ENCODE peak calls at places on chromosomes 4 and X, in five cellular contexts. W, E, U, C and S are unnamed samples.
A peak's percentile ranks its signal among the peaks of the same experiment; 100 is the strongest.

GRCh38 chr4:173464486-173464885 is 65.5 kb downstream of the HAND2 start:
- DNase-seq in W (no peak), E (no peak), U (no peak), C (no peak), S (no peak)

GRCh38 chr4:15202481-15202880 is 200.2 kb downstream of the CPEB2 start:
- DNase-seq in W (no peak), E (no peak), U (no peak), C (no peak), S (no peak)

GRCh38 chr4:123291329-123291728 is 105.3 kb upstream of the SPRY1 start:
- DNase-seq in W (no peak), E (no peak), U (no peak), C (no peak), S (no peak)

GRCh38 chrX:138925330-138925729 is 213.8 kb upstream of the FGF13 start:
- DNase-seq in W (no peak), E (no peak), U (no peak), C (no peak), S (no peak)

GRCh38 chr4:90815569-90815968 is 688.4 kb downstream of the CCSER1 start:
- DNase-seq in W (no peak), E (no peak), U (no peak), C (no peak), S (no peak)

GRCh38 chrX:47992669-47993068 is 11.1 kb downstream of the ZNF182 start:
- DNase-seq in W (no peak), E (no peak), U (no peak), C (no peak), S (peak; percentile 21)

GRCh38 chr4:3077796-3078195 is 3.3 kb downstream of the HTT start:
- DNase-seq in W (no peak), E (no peak), U (peak; percentile 78), C (no peak), S (no peak)

GRCh38 chrX:40423299-40423698 is 157.5 kb upstream of the ATP6AP2 start:
- DNase-seq in W (peak; percentile 20), E (no peak), U (no peak), C (no peak), S (peak; percentile 48)

GRCh38 chrX:13029341-13029740 is 15.1 kb downstream of the FAM9C start:
- DNase-seq in W (no peak), E (no peak), U (no peak), C (peak; percentile 62), S (peak; percentile 16)

GRCh38 chrX:12789976-12790375 is 1.2 kb upstream of the PRPS2 start:
- DNase-seq in W (peak; percentile 0), E (no peak), U (no peak), C (no peak), S (no peak)

GRCh38 chr4:25198713-25199112 is 35.1 kb upstream of the PI4K2B start:
- DNase-seq in W (no peak), E (no peak), U (no peak), C (no peak), S (no peak)

GRCh38 chrX:19893722-19894121 is 6.3 kb upstream of the SH3KBP1 start:
- DNase-seq in W (no peak), E (no peak), U (no peak), C (no peak), S (no peak)

GRCh38 chr4:17866790-17867189 is 56.0 kb downstream of the NCAPG start:
- DNase-seq in W (no peak), E (no peak), U (no peak), C (no peak), S (no peak)

GRCh38 chrX:70508296-70508911 is 63.8 kb downstream of the DLG3 start:
- DNase-seq in W (no peak), E (no peak), U (no peak), C (no peak), S (no peak)

GRCh38 chr4:159150838-159151390 is 48.0 kb downstream of the RAPGEF2 start:
- DNase-seq in W (no peak), E (no peak), U (no peak), C (no peak), S (no peak)

GRCh38 chrX:132634521-132634920 is 145.7 kb upstream of the MBNL3 start:
- DNase-seq in W (no peak), E (no peak), U (no peak), C (no peak), S (no peak)

GRCh38 chr4:30835044-30835443 is 114.9 kb downstream of the PCDH7 start:
- DNase-seq in W (no peak), E (no peak), U (no peak), C (no peak), S (no peak)

GRCh38 chr4:76689079-76689817 is 208.7 kb downstream of the SOWAHB start:
- DNase-seq in W (no peak), E (peak; percentile 63), U (no peak), C (peak; percentile 65), S (peak; percentile 66)

GRCh38 chr4:2802618-2803531 is 10.0 kb downstream of the SH3BP2 start:
- DNase-seq in W (no peak), E (no peak), U (no peak), C (peak; percentile 36), S (no peak)

GRCh38 chrX:12974217-12974796 is 603 bp upstream of the TMSB4X start:
- DNase-seq in W (peak; percentile 28), E (peak; percentile 20), U (peak; percentile 59), C (peak; percentile 81), S (peak; percentile 42)

GRCh38 chr4:180164799-180165198 is 2078.4 kb upstream of the TENM3 start:
- DNase-seq in W (no peak), E (no peak), U (no peak), C (no peak), S (no peak)

GRCh38 chrX:97267376-97267775 is 383.7 kb downstream of the RPA4 start:
- DNase-seq in W (no peak), E (no peak), U (no peak), C (no peak), S (no peak)

GRCh38 chr4:114108869-114109268 is 129.4 kb upstream of the ARSJ start:
- DNase-seq in W (no peak), E (no peak), U (no peak), C (no peak), S (peak; percentile 98)

GRCh38 chrX:153946910-153947769 is 2.7 kb upstream of the RENBP start:
- DNase-seq in W (peak; percentile 45), E (peak; percentile 56), U (peak; percentile 86), C (peak; percentile 85), S (peak; percentile 74)

GRCh38 chrX:11064851-11065600 is 46.1 kb upstream of the HCCS start:
- DNase-seq in W (no peak), E (no peak), U (no peak), C (no peak), S (no peak)

GRCh38 chr4:15585331-15585730 is 69.8 kb downstream of the FBXL5 start:
- DNase-seq in W (no peak), E (no peak), U (no peak), C (no peak), S (no peak)

GRCh38 chr4:120769227-120769626 is 153.3 kb downstream of the PRDM5 start:
- DNase-seq in W (no peak), E (no peak), U (no peak), C (no peak), S (no peak)

GRCh38 chr4:156635046-156635445 is 336.6 kb downstream of the PDGFC start:
- DNase-seq in W (no peak), E (no peak), U (no peak), C (no peak), S (no peak)

GRCh38 chr4:150713251-150713650 is 131.3 kb downstream of the MAB21L2 start:
- DNase-seq in W (no peak), E (no peak), U (no peak), C (no peak), S (no peak)

GRCh38 chr4:105966046-105966445 is 70.8 kb downstream of the NPNT start:
- DNase-seq in W (no peak), E (no peak), U (no peak), C (no peak), S (no peak)

GRCh38 chr4:180832086-180832485 is 1411.1 kb upstream of the TENM3 start:
- DNase-seq in W (no peak), E (no peak), U (peak; percentile 28), C (no peak), S (no peak)

GRCh38 chrX:6890862-6891261 is 256.6 kb upstream of the STS start:
- DNase-seq in W (no peak), E (no peak), U (no peak), C (no peak), S (no peak)